ENCODE peak calls at places on chromosomes 13 and 19, in eight cellular contexts. One of them, this sample, is unnamed.
A peak's percentile ranks its signal among the peaks of the same experiment; 100 is the strongest.

GRCh38 chr13:68982961-68983619 is 1124.5 kb upstream of the ATXN8OS start:
- DNase-seq in lower leg skin: no peak
- DNase-seq in stimulated activated CD4-positive, alpha-beta T cell treated with anti-CD3 and anti-CD28 coated beads, Interleukin-12 subunit alpha, Interleukin-12 subunit beta, amount 100 ng/mL, for 4 hours: no peak
- DNase-seq in ovary: no peak
- DNase-seq in AG09319: no peak
- DNase-seq in iris pigment epithelial cell: no peak
- DNase-seq in T-cell: no peak
- DNase-seq in dorsolateral prefrontal cortex: no peak
- DNase-seq in this sample: no peak

GRCh38 chr19:48401277-48401676 is 7.8 kb downstream of the GRIN2D start:
- DNase-seq in lower leg skin: no peak
- DNase-seq in stimulated activated CD4-positive, alpha-beta T cell treated with anti-CD3 and anti-CD28 coated beads, Interleukin-12 subunit alpha, Interleukin-12 subunit beta, amount 100 ng/mL, for 4 hours: no peak
- DNase-seq in ovary: no peak
- DNase-seq in AG09319: no peak
- DNase-seq in iris pigment epithelial cell: no peak
- DNase-seq in T-cell: no peak
- DNase-seq in dorsolateral prefrontal cortex: no peak
- DNase-seq in this sample: no peak

GRCh38 chr19:30596813-30597399 is 224.7 kb downstream of the ZNF536 start:
- DNase-seq in lower leg skin: no peak
- DNase-seq in stimulated activated CD4-positive, alpha-beta T cell treated with anti-CD3 and anti-CD28 coated beads, Interleukin-12 subunit alpha, Interleukin-12 subunit beta, amount 100 ng/mL, for 4 hours: no peak
- DNase-seq in ovary: no peak
- DNase-seq in AG09319: no peak
- DNase-seq in iris pigment epithelial cell: no peak
- DNase-seq in T-cell: no peak
- DNase-seq in dorsolateral prefrontal cortex: no peak
- DNase-seq in this sample: no peak

GRCh38 chr13:52399708-52400107 is 6.3 kb downstream of the THSD1 start:
- DNase-seq in lower leg skin: no peak
- DNase-seq in stimulated activated CD4-positive, alpha-beta T cell treated with anti-CD3 and anti-CD28 coated beads, Interleukin-12 subunit alpha, Interleukin-12 subunit beta, amount 100 ng/mL, for 4 hours: no peak
- DNase-seq in ovary: no peak
- DNase-seq in AG09319: no peak
- DNase-seq in iris pigment epithelial cell: peak; percentile 63
- DNase-seq in T-cell: no peak
- DNase-seq in dorsolateral prefrontal cortex: no peak
- DNase-seq in this sample: peak; percentile 47

GRCh38 chr13:30510091-30510490 is 44.4 kb upstream of the HMGB1 start:
- DNase-seq in lower leg skin: no peak
- DNase-seq in stimulated activated CD4-positive, alpha-beta T cell treated with anti-CD3 and anti-CD28 coated beads, Interleukin-12 subunit alpha, Interleukin-12 subunit beta, amount 100 ng/mL, for 4 hours: no peak
- DNase-seq in ovary: no peak
- DNase-seq in AG09319: no peak
- DNase-seq in iris pigment epithelial cell: no peak
- DNase-seq in T-cell: no peak
- DNase-seq in dorsolateral prefrontal cortex: no peak
- DNase-seq in this sample: no peak

GRCh38 chr19:11379857-11380350 is 4.2 kb downstream of the EPOR start:
- DNase-seq in lower leg skin: no peak
- DNase-seq in stimulated activated CD4-positive, alpha-beta T cell treated with anti-CD3 and anti-CD28 coated beads, Interleukin-12 subunit alpha, Interleukin-12 subunit beta, amount 100 ng/mL, for 4 hours: no peak
- DNase-seq in ovary: no peak
- DNase-seq in AG09319: no peak
- DNase-seq in iris pigment epithelial cell: no peak
- DNase-seq in T-cell: no peak
- DNase-seq in dorsolateral prefrontal cortex: no peak
- DNase-seq in this sample: no peak

GRCh38 chr13:114107686-114108081 is 24.7 kb downstream of the RASA3 start:
- DNase-seq in lower leg skin: no peak
- DNase-seq in stimulated activated CD4-positive, alpha-beta T cell treated with anti-CD3 and anti-CD28 coated beads, Interleukin-12 subunit alpha, Interleukin-12 subunit beta, amount 100 ng/mL, for 4 hours: no peak
- DNase-seq in ovary: no peak
- DNase-seq in AG09319: peak; percentile 55
- DNase-seq in iris pigment epithelial cell: peak; percentile 87
- DNase-seq in T-cell: no peak
- DNase-seq in dorsolateral prefrontal cortex: peak; percentile 61
- DNase-seq in this sample: peak; percentile 84

GRCh38 chr19:18594096-18594823 is 5.7 kb downstream of the REX1BD start:
- DNase-seq in lower leg skin: no peak
- DNase-seq in stimulated activated CD4-positive, alpha-beta T cell treated with anti-CD3 and anti-CD28 coated beads, Interleukin-12 subunit alpha, Interleukin-12 subunit beta, amount 100 ng/mL, for 4 hours: peak; percentile 75
- DNase-seq in ovary: peak; percentile 76
- DNase-seq in AG09319: no peak
- DNase-seq in iris pigment epithelial cell: peak; percentile 83
- DNase-seq in T-cell: peak; percentile 77
- DNase-seq in dorsolateral prefrontal cortex: no peak
- DNase-seq in this sample: peak; percentile 87

GRCh38 chr13:43876366-43876765 is 3.2 kb downstream of the CCDC122 start:
- DNase-seq in lower leg skin: no peak
- DNase-seq in stimulated activated CD4-positive, alpha-beta T cell treated with anti-CD3 and anti-CD28 coated beads, Interleukin-12 subunit alpha, Interleukin-12 subunit beta, amount 100 ng/mL, for 4 hours: no peak
- DNase-seq in ovary: no peak
- DNase-seq in AG09319: no peak
- DNase-seq in iris pigment epithelial cell: no peak
- DNase-seq in T-cell: no peak
- DNase-seq in dorsolateral prefrontal cortex: no peak
- DNase-seq in this sample: no peak

GRCh38 chr19:14383898-14384669 is 2.8 kb downstream of the ADGRE5 start:
- DNase-seq in lower leg skin: no peak
- DNase-seq in stimulated activated CD4-positive, alpha-beta T cell treated with anti-CD3 and anti-CD28 coated beads, Interleukin-12 subunit alpha, Interleukin-12 subunit beta, amount 100 ng/mL, for 4 hours: peak; percentile 36
- DNase-seq in ovary: no peak
- DNase-seq in AG09319: no peak
- DNase-seq in iris pigment epithelial cell: peak; percentile 55
- DNase-seq in T-cell: peak; percentile 32
- DNase-seq in dorsolateral prefrontal cortex: no peak
- DNase-seq in this sample: peak; percentile 48

GRCh38 chr13:113182046-113182445 is 23.6 kb downstream of the PROZ start:
- DNase-seq in lower leg skin: no peak
- DNase-seq in stimulated activated CD4-positive, alpha-beta T cell treated with anti-CD3 and anti-CD28 coated beads, Interleukin-12 subunit alpha, Interleukin-12 subunit beta, amount 100 ng/mL, for 4 hours: no peak
- DNase-seq in ovary: no peak
- DNase-seq in AG09319: no peak
- DNase-seq in iris pigment epithelial cell: peak; percentile 73
- DNase-seq in T-cell: no peak
- DNase-seq in dorsolateral prefrontal cortex: no peak
- DNase-seq in this sample: peak; percentile 21

GRCh38 chr19:1566392-1567115 is 1.6 kb downstream of the MEX3D start:
- DNase-seq in lower leg skin: no peak
- DNase-seq in stimulated activated CD4-positive, alpha-beta T cell treated with anti-CD3 and anti-CD28 coated beads, Interleukin-12 subunit alpha, Interleukin-12 subunit beta, amount 100 ng/mL, for 4 hours: no peak
- DNase-seq in ovary: peak; percentile 79
- DNase-seq in AG09319: peak; percentile 58
- DNase-seq in iris pigment epithelial cell: peak; percentile 85
- DNase-seq in T-cell: no peak
- DNase-seq in dorsolateral prefrontal cortex: peak; percentile 86
- DNase-seq in this sample: peak; percentile 86

GRCh38 chr13:66886248-66886647 is 343.9 kb downstream of the PCDH9 start:
- DNase-seq in lower leg skin: no peak
- DNase-seq in stimulated activated CD4-positive, alpha-beta T cell treated with anti-CD3 and anti-CD28 coated beads, Interleukin-12 subunit alpha, Interleukin-12 subunit beta, amount 100 ng/mL, for 4 hours: no peak
- DNase-seq in ovary: no peak
- DNase-seq in AG09319: no peak
- DNase-seq in iris pigment epithelial cell: no peak
- DNase-seq in T-cell: no peak
- DNase-seq in dorsolateral prefrontal cortex: peak; percentile 56
- DNase-seq in this sample: no peak

GRCh38 chr19:7917292-7918061 is 2.7 kb upstream of the SNAPC2 start:
- DNase-seq in lower leg skin: no peak
- DNase-seq in stimulated activated CD4-positive, alpha-beta T cell treated with anti-CD3 and anti-CD28 coated beads, Interleukin-12 subunit alpha, Interleukin-12 subunit beta, amount 100 ng/mL, for 4 hours: peak; percentile 60
- DNase-seq in ovary: peak; percentile 49
- DNase-seq in AG09319: no peak
- DNase-seq in iris pigment epithelial cell: peak; percentile 64
- DNase-seq in T-cell: peak; percentile 55
- DNase-seq in dorsolateral prefrontal cortex: no peak
- DNase-seq in this sample: peak; percentile 56

GRCh38 chr13:29684441-29684840 is 89.0 kb upstream of the SLC7A1 start:
- DNase-seq in lower leg skin: no peak
- DNase-seq in stimulated activated CD4-positive, alpha-beta T cell treated with anti-CD3 and anti-CD28 coated beads, Interleukin-12 subunit alpha, Interleukin-12 subunit beta, amount 100 ng/mL, for 4 hours: no peak
- DNase-seq in ovary: no peak
- DNase-seq in AG09319: no peak
- DNase-seq in iris pigment epithelial cell: no peak
- DNase-seq in T-cell: no peak
- DNase-seq in dorsolateral prefrontal cortex: no peak
- DNase-seq in this sample: peak; percentile 46

This sample was measured in cardiac fibroblast.